ENCODE peak calls at places on chromosomes 13 and 19, in six cellular contexts. One of them, this sample, is unnamed.

GRCh38 chr13:91576590-91576989 is 178.2 kb downstream of the GPC5 start:
- DNase-seq in breast epithelium: no peak
- DNase-seq in cardiac fibroblast: peak; percentile 1
- DNase-seq in foreskin fibroblast: no peak
- DNase-seq in transverse colon: peak; percentile 9
- DNase-seq in GM23338: peak; percentile 71
- DNase-seq in this sample: no peak

GRCh38 chr13:102556806-102557205 is 40.0 kb upstream of the TPP2 start:
- DNase-seq in breast epithelium: no peak
- DNase-seq in cardiac fibroblast: no peak
- DNase-seq in foreskin fibroblast: peak; percentile 19
- DNase-seq in transverse colon: no peak
- DNase-seq in GM23338: no peak
- DNase-seq in this sample: no peak

GRCh38 chr19:42401365-42402303 is 11.5 kb upstream of the CNFN start:
- DNase-seq in breast epithelium: peak; percentile 85
- DNase-seq in cardiac fibroblast: peak; percentile 84
- DNase-seq in foreskin fibroblast: peak; percentile 88
- DNase-seq in transverse colon: peak; percentile 83
- DNase-seq in GM23338: peak; percentile 96
- DNase-seq in this sample: peak; percentile 35

GRCh38 chr19:2691951-2692350 is 10.5 kb downstream of the GNG7 start:
- DNase-seq in breast epithelium: peak; percentile 53
- DNase-seq in cardiac fibroblast: no peak
- DNase-seq in foreskin fibroblast: no peak
- DNase-seq in transverse colon: no peak
- DNase-seq in GM23338: no peak
- DNase-seq in this sample: no peak

GRCh38 chr13:84645196-84646071 is 763.2 kb upstream of the SLITRK1 start:
- DNase-seq in breast epithelium: no peak
- DNase-seq in cardiac fibroblast: peak; percentile 38
- DNase-seq in foreskin fibroblast: peak; percentile 45
- DNase-seq in transverse colon: no peak
- DNase-seq in GM23338: no peak
- DNase-seq in this sample: no peak

GRCh38 chr19:10683582-10683981 is 17.7 kb upstream of the QTRT1 start:
- DNase-seq in breast epithelium: no peak
- DNase-seq in cardiac fibroblast: no peak
- DNase-seq in foreskin fibroblast: no peak
- DNase-seq in transverse colon: no peak
- DNase-seq in GM23338: no peak
- DNase-seq in this sample: no peak

GRCh38 chr19:52991021-52991420 is 22.7 kb upstream of the ERVV-1 start:
- DNase-seq in breast epithelium: no peak
- DNase-seq in cardiac fibroblast: no peak
- DNase-seq in foreskin fibroblast: no peak
- DNase-seq in transverse colon: no peak
- DNase-seq in GM23338: no peak
- DNase-seq in this sample: no peak

GRCh38 chr19:16889429-16889882 is 657 bp downstream of the F2RL3 start:
- DNase-seq in breast epithelium: no peak
- DNase-seq in cardiac fibroblast: no peak
- DNase-seq in foreskin fibroblast: no peak
- DNase-seq in transverse colon: no peak
- DNase-seq in GM23338: no peak
- DNase-seq in this sample: no peak

GRCh38 chr19:20664917-20665781 is 3.8 kb upstream of the ZNF626 start:
- DNase-seq in breast epithelium: no peak
- DNase-seq in cardiac fibroblast: peak; percentile 34
- DNase-seq in foreskin fibroblast: peak; percentile 20
- DNase-seq in transverse colon: no peak
- DNase-seq in GM23338: peak; percentile 49
- DNase-seq in this sample: no peak

GRCh38 chr19:49981603-49982593 is 20.9 kb upstream of the SIGLEC11 start:
- DNase-seq in breast epithelium: no peak
- DNase-seq in cardiac fibroblast: no peak
- DNase-seq in foreskin fibroblast: no peak
- DNase-seq in transverse colon: no peak
- DNase-seq in GM23338: no peak
- DNase-seq in this sample: no peak

GRCh38 chr13:40028446-40028845 is 373.0 kb downstream of the COG6 start:
- DNase-seq in breast epithelium: no peak
- DNase-seq in cardiac fibroblast: no peak
- DNase-seq in foreskin fibroblast: no peak
- DNase-seq in transverse colon: no peak
- DNase-seq in GM23338: no peak
- DNase-seq in this sample: no peak

GRCh38 chr19:10753305-10753704 is 35.4 kb downstream of the DNM2 start:
- DNase-seq in breast epithelium: no peak
- DNase-seq in cardiac fibroblast: no peak
- DNase-seq in foreskin fibroblast: no peak
- DNase-seq in transverse colon: no peak
- DNase-seq in GM23338: no peak
- DNase-seq in this sample: no peak

GRCh38 chr19:54561840-54562239 is 11.8 kb upstream of the LILRA2 start:
- DNase-seq in breast epithelium: no peak
- DNase-seq in cardiac fibroblast: no peak
- DNase-seq in foreskin fibroblast: no peak
- DNase-seq in transverse colon: no peak
- DNase-seq in GM23338: no peak
- DNase-seq in this sample: no peak

GRCh38 chr19:39192846-39193245 is 3.9 kb upstream of the NCCRP1 start:
- DNase-seq in breast epithelium: no peak
- DNase-seq in cardiac fibroblast: peak; percentile 31
- DNase-seq in foreskin fibroblast: no peak
- DNase-seq in transverse colon: no peak
- DNase-seq in GM23338: no peak
- DNase-seq in this sample: no peak

GRCh38 chr19:38970664-38971532 is 4.6 kb downstream of the FBXO17 start:
- DNase-seq in breast epithelium: no peak
- DNase-seq in cardiac fibroblast: no peak
- DNase-seq in foreskin fibroblast: peak; percentile 61
- DNase-seq in transverse colon: no peak
- DNase-seq in GM23338: no peak
- DNase-seq in this sample: no peak

GRCh38 chr19:45497791-45498190 is 452 bp upstream of the PPM1N start:
- DNase-seq in breast epithelium: no peak
- DNase-seq in cardiac fibroblast: no peak
- DNase-seq in foreskin fibroblast: no peak
- DNase-seq in transverse colon: no peak
- DNase-seq in GM23338: peak; percentile 82
- DNase-seq in this sample: no peak

GRCh38 chr13:44732503-44733098 is 156.5 kb upstream of the TSC22D1 start:
- DNase-seq in breast epithelium: no peak
- DNase-seq in cardiac fibroblast: peak; percentile 60
- DNase-seq in foreskin fibroblast: no peak
- DNase-seq in transverse colon: no peak
- DNase-seq in GM23338: peak; percentile 10
- DNase-seq in this sample: no peak

GRCh38 chr13:63425131-63425530 is 2009.5 kb upstream of the PCDH20 start:
- DNase-seq in breast epithelium: no peak
- DNase-seq in cardiac fibroblast: no peak
- DNase-seq in foreskin fibroblast: peak; percentile 36
- DNase-seq in transverse colon: no peak
- DNase-seq in GM23338: no peak
- DNase-seq in this sample: no peak

GRCh38 chr13:38602261-38602660 is 84.6 kb upstream of the FREM2 start:
- DNase-seq in breast epithelium: no peak
- DNase-seq in cardiac fibroblast: no peak
- DNase-seq in foreskin fibroblast: no peak
- DNase-seq in transverse colon: no peak
- DNase-seq in GM23338: no peak
- DNase-seq in this sample: no peak

GRCh38 chr19:11984986-11985385 is 20.1 kb downstream of the ZNF763 start:
- DNase-seq in breast epithelium: no peak
- DNase-seq in cardiac fibroblast: no peak
- DNase-seq in foreskin fibroblast: no peak
- DNase-seq in transverse colon: no peak
- DNase-seq in GM23338: peak; percentile 94
- DNase-seq in this sample: no peak

GRCh38 chr13:76969488-76970365 is 21.4 kb downstream of the ACOD1 start:
- DNase-seq in breast epithelium: no peak
- DNase-seq in cardiac fibroblast: no peak
- DNase-seq in foreskin fibroblast: peak; percentile 26
- DNase-seq in transverse colon: no peak
- DNase-seq in GM23338: no peak
- DNase-seq in this sample: no peak

GRCh38 chr13:112105244-112105681 is 38.3 kb downstream of the SOX1 start:
- DNase-seq in breast epithelium: no peak
- DNase-seq in cardiac fibroblast: no peak
- DNase-seq in foreskin fibroblast: no peak
- DNase-seq in transverse colon: no peak
- DNase-seq in GM23338: peak; percentile 34
- DNase-seq in this sample: no peak

GRCh38 chr19:7995756-7996155 is 9.7 kb downstream of the ELAVL1 start:
- DNase-seq in breast epithelium: no peak
- DNase-seq in cardiac fibroblast: no peak
- DNase-seq in foreskin fibroblast: no peak
- DNase-seq in transverse colon: no peak
- DNase-seq in GM23338: no peak
- DNase-seq in this sample: no peak

GRCh38 chr19:14147797-14148605 is 11.6 kb upstream of the ASF1B start:
- DNase-seq in breast epithelium: peak; percentile 64
- DNase-seq in cardiac fibroblast: peak; percentile 78
- DNase-seq in foreskin fibroblast: peak; percentile 89
- DNase-seq in transverse colon: peak; percentile 71
- DNase-seq in GM23338: peak; percentile 75
- DNase-seq in this sample: no peak

GRCh38 chr19:14150770-14151661 is 14.6 kb upstream of the ASF1B start:
- DNase-seq in breast epithelium: no peak
- DNase-seq in cardiac fibroblast: no peak
- DNase-seq in foreskin fibroblast: no peak
- DNase-seq in transverse colon: no peak
- DNase-seq in GM23338: no peak
- DNase-seq in this sample: no peak

GRCh38 chr19:14149011-14149410 is 12.6 kb upstream of the ASF1B start:
- DNase-seq in breast epithelium: no peak
- DNase-seq in cardiac fibroblast: no peak
- DNase-seq in foreskin fibroblast: no peak
- DNase-seq in transverse colon: no peak
- DNase-seq in GM23338: no peak
- DNase-seq in this sample: no peak

GRCh38 chr19:14149509-14149994 is 13.2 kb upstream of the ASF1B start:
- DNase-seq in breast epithelium: peak; percentile 83
- DNase-seq in cardiac fibroblast: peak; percentile 89
- DNase-seq in foreskin fibroblast: peak; percentile 65
- DNase-seq in transverse colon: peak; percentile 70
- DNase-seq in GM23338: peak; percentile 28
- DNase-seq in this sample: no peak

DNA sequence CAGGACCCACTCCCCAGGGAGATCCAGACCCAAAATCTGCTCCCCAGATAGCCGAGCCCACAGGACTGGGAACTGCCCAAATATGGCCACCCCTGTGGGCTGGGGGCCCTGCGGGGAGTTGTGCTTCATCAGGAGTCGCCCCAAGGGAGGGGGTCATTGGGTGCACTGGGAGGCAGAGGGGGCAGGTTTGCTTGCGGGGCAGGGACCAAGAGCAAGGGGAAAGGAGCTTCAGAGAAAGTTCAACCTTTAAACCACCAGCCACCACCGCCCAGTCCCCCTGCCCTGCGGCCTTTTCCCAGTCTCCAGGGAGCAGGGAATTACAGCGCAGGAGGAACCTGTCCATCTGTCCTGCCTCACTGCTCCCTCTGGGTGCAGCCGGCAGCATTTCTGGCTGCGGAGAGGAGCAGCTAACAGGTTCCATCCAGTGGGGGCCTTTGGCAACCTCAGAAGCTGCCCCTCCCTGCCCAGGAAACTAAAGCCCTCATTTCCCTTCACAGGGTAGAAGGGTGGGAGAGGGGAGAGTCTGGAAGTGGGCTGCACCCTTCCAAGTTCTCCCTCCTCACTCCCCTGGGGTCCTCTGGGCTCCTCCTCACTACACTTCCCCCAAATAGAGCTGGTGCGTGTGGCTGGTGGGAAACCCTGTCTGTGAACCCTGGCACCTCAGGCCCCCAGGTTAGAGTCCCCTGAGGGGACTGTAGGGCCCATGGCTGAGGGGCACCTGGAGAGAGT is 13.8 kb upstream of the ASF1B start:
- DNase-seq in breast epithelium: no peak
- DNase-seq in cardiac fibroblast: no peak
- DNase-seq in foreskin fibroblast: no peak
- DNase-seq in transverse colon: no peak
- DNase-seq in GM23338: peak; percentile 45
- DNase-seq in this sample: no peak
- H3K4me3 ChIP-seq in breast epithelium: peak overlapping the region; percentile 28
- H3K4me3 ChIP-seq in cardiac fibroblast: no peak overlapping the region
- H3K4me3 ChIP-seq in foreskin fibroblast: peak overlapping the region; percentile 36
- H3K4me3 ChIP-seq in transverse colon: no peak overlapping the region
- H3K4me3 ChIP-seq in GM23338: no peak overlapping the region
- H3K4me3 ChIP-seq in this sample: no peak overlapping the region

GRCh38 chr13:46183018-46183940 is 1.3 kb upstream of the LCP1 start:
- DNase-seq in breast epithelium: no peak
- DNase-seq in cardiac fibroblast: no peak
- DNase-seq in foreskin fibroblast: no peak
- DNase-seq in transverse colon: no peak
- DNase-seq in GM23338: no peak
- DNase-seq in this sample: no peak
- H3K4me3 ChIP-seq in breast epithelium: no peak overlapping the region
- H3K4me3 ChIP-seq in cardiac fibroblast: no peak overlapping the region
- H3K4me3 ChIP-seq in foreskin fibroblast: no peak overlapping the region
- H3K4me3 ChIP-seq in transverse colon: no peak overlapping the region
- H3K4me3 ChIP-seq in GM23338: no peak overlapping the region
- H3K4me3 ChIP-seq in this sample: no peak overlapping the region

DNA sequence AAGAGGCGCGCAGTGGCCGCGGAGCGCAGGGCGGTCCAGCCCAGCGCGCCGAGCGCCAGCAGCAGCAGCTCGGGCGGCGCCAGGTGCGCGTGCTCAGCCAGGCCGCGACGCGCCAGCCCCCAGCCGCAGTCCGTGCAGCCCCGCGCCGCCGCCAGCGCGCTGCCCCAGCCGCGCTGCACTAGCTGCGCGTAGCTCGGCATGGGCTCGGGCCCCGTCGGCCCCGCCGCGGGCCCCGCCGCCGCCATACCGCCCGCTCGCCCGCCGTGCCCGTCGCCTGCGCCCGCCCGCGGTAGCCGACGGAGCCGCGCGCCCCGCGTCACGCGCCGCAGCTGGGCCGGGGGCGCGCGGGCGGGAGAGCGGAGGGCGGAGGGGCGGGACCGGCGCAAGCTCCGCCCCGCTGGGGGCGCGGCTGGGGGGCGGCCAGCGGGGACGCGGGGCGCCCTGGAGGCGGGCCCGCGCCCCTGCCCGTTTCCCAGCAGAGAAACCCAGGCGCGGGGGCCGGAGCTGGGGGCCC is at the start of gene CERS1:
- DNase-seq in breast epithelium: no peak
- DNase-seq in cardiac fibroblast: no peak
- DNase-seq in foreskin fibroblast: peak; percentile 47
- DNase-seq in transverse colon: no peak
- DNase-seq in GM23338: peak; percentile 68
- DNase-seq in this sample: no peak
- H3K4me3 ChIP-seq in breast epithelium: peak within 1 kb of the TSS; percentile 31
- H3K4me3 ChIP-seq in cardiac fibroblast: peak within 1 kb of the TSS; percentile 41
- H3K4me3 ChIP-seq in foreskin fibroblast: peak within 1 kb of the TSS; percentile 53
- H3K4me3 ChIP-seq in transverse colon: no peak within 1 kb of the TSS
- H3K4me3 ChIP-seq in GM23338: peak within 1 kb of the TSS; percentile 75
- H3K4me3 ChIP-seq in this sample: peak within 1 kb of the TSS; percentile 63

GRCh38 chr13:37540228-37540627 is 58.3 kb downstream of the POSTN start:
- DNase-seq in breast epithelium: no peak
- DNase-seq in cardiac fibroblast: peak; percentile 9
- DNase-seq in foreskin fibroblast: peak; percentile 90
- DNase-seq in transverse colon: no peak
- DNase-seq in GM23338: no peak
- DNase-seq in this sample: peak; percentile 40
- H3K4me3 ChIP-seq in breast epithelium: no peak overlapping the region
- H3K4me3 ChIP-seq in cardiac fibroblast: no peak overlapping the region
- H3K4me3 ChIP-seq in foreskin fibroblast: no peak overlapping the region
- H3K4me3 ChIP-seq in transverse colon: no peak overlapping the region
- H3K4me3 ChIP-seq in GM23338: no peak overlapping the region
- H3K4me3 ChIP-seq in this sample: no peak overlapping the region

This sample was measured in skeletal muscle cell.